ENCODE peak calls at places on chromosomes 16 and 17, in six cellular contexts. L is DMS 273 treated with DMSO at 0.1 percent for 48 hours; H is left lung; Z is stimulated activated naive B cell treated with anti-CD40 and anti-IgM and Interleukin-4, amounts not matched to agents 10 μg/mL and 1 μg/mL and 100 μg/mL, for 72 hours; M is pons; T is WTC11. V is an unnamed sample.

GRCh38 chr17:30236807-30237206 is 1.3 kb upstream of the SLC6A4 start:
- DNase-seq in T (peak), M (no peak), H (peak), Z (no peak), L (no peak), V (peak)

GRCh38 chr17:17416400-17417360 is 60.1 kb upstream of the MED9 start:
- DNase-seq in T (no peak), H (no peak), M (peak), Z (no peak), L (no peak), V (no peak)

GRCh38 chr17:39098474-39099090 is 52.9 kb downstream of the PLXDC1 start:
- DNase-seq in H (no peak), M (no peak), T (no peak), Z (peak), L (no peak), V (no peak)

GRCh38 chr16:64544859-64545258 is 577.0 kb downstream of the CDH11 start:
- DNase-seq in T (no peak), H (no peak), Z (no peak), M (no peak), L (no peak), V (no peak)

GRCh38 chr17:76145231-76146052 is 4.4 kb upstream of the FOXJ1 start:
- DNase-seq in M (no peak), L (no peak), Z (no peak), H (peak), T (peak), V (peak)

GRCh38 chr17:19017401-19017800 is 12.8 kb upstream of the FAM83G start:
- DNase-seq in M (no peak), T (no peak), H (peak), L (no peak), Z (no peak), V (no peak)

GRCh38 chr17:1484586-1485310 is 7.7 kb downstream of the MYO1C start:
- DNase-seq in M (peak), L (no peak), Z (peak), T (peak), H (peak), V (peak)

GRCh38 chr16:73549960-73550359 is 502.0 kb upstream of the ZFHX3 start:
- DNase-seq in T (no peak), M (no peak), L (no peak), H (no peak), Z (no peak), V (no peak)

GRCh38 chr17:67376892-67377726 is at the start of gene PITPNC1:
- DNase-seq in T (peak), L (peak), H (peak), Z (peak), M (peak), V (peak)

GRCh38 chr17:60077672-60078519 is 825 bp downstream of the HEATR6 start:
- DNase-seq in T (no peak), Z (no peak), M (no peak), H (no peak), L (peak), V (no peak)

GRCh38 chr17:1515640-1516402 is 591 bp downstream of the INPP5K start:
- DNase-seq in M (peak), Z (peak), L (peak), H (no peak), T (peak), V (peak)

GRCh38 chr17:80855968-80856862 is 135.4 kb upstream of the CHMP6 start:
- DNase-seq in Z (peak), T (no peak), M (no peak), L (no peak), H (peak), V (no peak)

GRCh38 chr17:77894126-77894956 is 64.2 kb upstream of the TNRC6C start:
- DNase-seq in M (no peak), Z (no peak), H (peak), T (no peak), L (no peak), V (no peak)

GRCh38 chr16:66045626-66046025 is 320.9 kb upstream of the CDH5 start:
- DNase-seq in Z (no peak), M (no peak), L (no peak), H (no peak), T (no peak), V (no peak)

GRCh38 chr17:66190738-66191606 is 961 bp downstream of the CEP112 start:
- DNase-seq in M (no peak), T (no peak), Z (no peak), L (no peak), H (no peak), V (no peak)

GRCh38 chr17:38595892-38596291 is 9.9 kb downstream of the SRCIN1 start:
- DNase-seq in Z (no peak), L (no peak), M (no peak), H (no peak), T (no peak), V (no peak)

GRCh38 chr17:81693491-81694360 is 9.4 kb upstream of the MRPL12 start:
- DNase-seq in H (no peak), Z (no peak), M (no peak), L (no peak), T (peak), V (peak)

GRCh38 chr16:56943761-56944375 is 11.9 kb downstream of the HERPUD1 start:
- DNase-seq in T (no peak), M (no peak), Z (no peak), L (no peak), H (no peak), V (no peak)

GRCh38 chr17:18261146-18261515 is 669 bp downstream of the MIEF2 start:
- DNase-seq in M (no peak), T (no peak), H (peak), Z (peak), L (no peak), V (peak)

V was measured in GM23338.